ENCODE peak calls at places on chromosomes 7 and 10, in six cellular contexts. G is neuronal stem cell; M is body of pancreas; F is CD4-positive, CD25-positive, alpha-beta regulatory T cell; O is Jurkat, Clone E6-1; X is DND-41. D is an unnamed sample.

GRCh38 chr10:15585303-15585715 is 134.4 kb downstream of the ITGA8 start:
- DNase-seq in G (peak), M (peak), F (no peak), O (peak), X (peak), D (no peak)

GRCh38 chr10:100656479-100656878 is 88.9 kb upstream of the PAX2 start:
- DNase-seq in G (no peak), M (peak), F (no peak), O (no peak), X (no peak), D (no peak)

GRCh38 chr10:35898722-35899485 is 256.8 kb upstream of the FZD8 start:
- DNase-seq in G (no peak), M (no peak), F (no peak), O (no peak), X (no peak), D (no peak)

GRCh38 chr7:134605978-134606923 is 40.4 kb upstream of the BPGM start:
- DNase-seq in G (peak), M (peak), F (peak), O (peak), X (peak), D (peak)

GRCh38 chr7:44282601-44283171 is 42.7 kb downstream of the CAMK2B start:
- DNase-seq in G (no peak), M (peak), F (no peak), O (no peak), X (no peak), D (no peak)

GRCh38 chr7:13874783-13875182 is 114.7 kb downstream of the ETV1 start:
- DNase-seq in G (no peak), M (no peak), F (no peak), O (peak), X (peak), D (no peak)

GRCh38 chr7:51250517-51250916 is 66.1 kb downstream of the COBL start:
- DNase-seq in G (no peak), M (no peak), F (no peak), O (no peak), X (no peak), D (no peak)

GRCh38 chr7:47819054-47819920 is 129.0 kb downstream of the PKD1L1 start:
- DNase-seq in G (peak), M (peak), F (peak), O (peak), X (peak), D (no peak)

GRCh38 chr10:5293691-5294550 is 70.8 kb upstream of the UCN3 start:
- DNase-seq in G (peak), M (peak), F (peak), O (peak), X (peak), D (peak)

GRCh38 chr7:157900011-157900410 is 563.2 kb downstream of the DNAJB6 start:
- DNase-seq in G (no peak), M (peak), F (no peak), O (no peak), X (no peak), D (no peak)

GRCh38 chr7:157896774-157897555 is 560.2 kb downstream of the DNAJB6 start:
- DNase-seq in G (no peak), M (no peak), F (no peak), O (no peak), X (no peak), D (no peak)

GRCh38 chr7:157895520-157896375 is 558.9 kb downstream of the DNAJB6 start:
- DNase-seq in G (no peak), M (no peak), F (no peak), O (no peak), X (no peak), D (no peak)

GRCh38 chr7:157898802-157899201 is 562.0 kb downstream of the DNAJB6 start:
- DNase-seq in G (no peak), M (no peak), F (no peak), O (no peak), X (no peak), D (no peak)

DNA sequence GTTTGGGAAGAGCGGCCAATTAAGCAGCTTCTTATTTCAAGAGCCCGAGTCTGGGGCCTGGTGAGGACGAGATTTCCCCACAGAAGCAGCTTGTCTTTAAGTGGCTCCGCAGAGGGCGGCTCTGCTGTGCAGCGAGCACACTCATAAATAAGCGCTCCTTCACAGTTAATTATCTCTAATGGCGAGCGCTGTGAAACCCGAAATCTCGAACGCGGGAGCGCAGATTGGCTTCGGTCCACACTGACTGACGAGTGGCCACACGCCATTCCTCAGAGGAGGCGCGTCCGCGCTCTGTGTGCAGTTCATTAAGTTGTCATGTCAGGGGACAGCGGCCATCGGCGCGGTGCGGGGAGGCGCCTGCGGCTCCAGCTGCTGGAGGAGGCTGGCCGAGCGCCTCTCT is 560.9 kb downstream of the DNAJB6 start:
- DNase-seq in G (no peak), M (no peak), F (no peak), O (no peak), X (no peak), D (no peak)
- H3K4me3 ChIP-seq in G (no peak), M (no peak), F (no peak), O (no peak), X (no peak), D (no peak)

DNA sequence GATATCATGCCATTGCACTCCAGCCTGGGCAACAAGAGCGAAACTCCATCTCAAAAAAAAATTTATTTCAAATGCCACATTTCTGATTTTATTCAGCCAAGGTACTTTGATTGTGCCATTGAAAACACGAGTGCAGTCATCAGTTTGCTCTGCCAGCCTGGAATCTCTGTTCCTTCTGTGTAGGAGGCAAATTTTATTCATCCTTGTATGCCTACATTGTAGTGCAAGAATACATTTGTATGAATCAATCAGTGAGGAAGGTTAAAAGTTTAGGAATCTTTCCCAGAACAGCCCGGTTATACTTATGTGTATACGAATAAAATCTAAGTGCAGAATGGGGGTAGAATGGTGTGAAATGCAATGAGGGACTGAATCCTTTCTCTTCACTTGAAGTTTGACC is 886 bp upstream of the TET1 start:
- DNase-seq in G (no peak), M (no peak), F (no peak), O (no peak), X (no peak), D (no peak)
- H3K4me3 ChIP-seq in G (no peak), M (no peak), F (no peak), O (no peak), X (no peak), D (no peak)

DNA sequence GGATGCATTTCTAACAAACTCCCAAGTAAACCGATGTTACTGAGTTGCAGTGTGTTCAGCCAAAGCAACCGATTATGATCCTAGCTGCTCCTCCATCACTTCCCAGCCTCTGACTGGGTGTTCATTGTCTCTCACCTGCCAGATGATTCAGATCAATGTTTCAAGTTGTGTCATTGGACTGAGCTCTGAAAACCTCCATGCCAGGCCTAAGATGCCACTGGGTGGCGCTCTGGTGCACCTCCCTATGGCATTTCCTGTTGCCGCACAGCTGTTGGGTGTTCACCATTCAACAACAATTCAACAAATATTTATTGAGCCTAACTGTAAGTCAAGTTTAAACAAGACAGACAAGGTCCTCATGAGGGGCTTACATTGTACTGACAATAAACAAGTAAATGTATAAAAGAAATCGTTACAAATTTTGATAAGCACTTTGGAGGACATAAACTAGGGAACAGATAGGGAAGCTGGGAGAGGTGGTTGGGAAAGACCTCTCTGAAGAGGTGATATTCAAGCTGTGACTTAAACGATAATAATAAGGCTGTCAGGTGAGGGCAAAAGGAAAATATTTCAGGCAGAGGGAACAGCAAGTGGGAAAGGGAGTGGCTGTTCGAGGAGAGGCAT is 22.8 kb downstream of the RGR start:
- DNase-seq in G (peak), M (peak), F (peak), O (peak), X (peak), D (peak)
- H3K4me3 ChIP-seq in G (no peak), M (no peak), F (no peak), O (no peak), X (no peak), D (no peak)

GRCh38 chr10:73169320-73169719 is 1.4 kb downstream of the FAM149B1 start:
- DNase-seq in G (no peak), M (no peak), F (no peak), O (no peak), X (no peak), D (no peak)

GRCh38 chr10:73163096-73163495 is 4.7 kb downstream of the ECD start:
- DNase-seq in G (no peak), M (no peak), F (no peak), O (no peak), X (no peak), D (no peak)

GRCh38 chr10:73168486-73168844 is 546 bp downstream of the FAM149B1 start:
- DNase-seq in G (no peak), M (no peak), F (no peak), O (no peak), X (no peak), D (no peak)

GRCh38 chr10:73167557-73168485 is at the start of the genes ECD and FAM149B1:
- DNase-seq in G (peak), M (peak), F (peak), O (peak), X (peak), D (peak)

DNA sequence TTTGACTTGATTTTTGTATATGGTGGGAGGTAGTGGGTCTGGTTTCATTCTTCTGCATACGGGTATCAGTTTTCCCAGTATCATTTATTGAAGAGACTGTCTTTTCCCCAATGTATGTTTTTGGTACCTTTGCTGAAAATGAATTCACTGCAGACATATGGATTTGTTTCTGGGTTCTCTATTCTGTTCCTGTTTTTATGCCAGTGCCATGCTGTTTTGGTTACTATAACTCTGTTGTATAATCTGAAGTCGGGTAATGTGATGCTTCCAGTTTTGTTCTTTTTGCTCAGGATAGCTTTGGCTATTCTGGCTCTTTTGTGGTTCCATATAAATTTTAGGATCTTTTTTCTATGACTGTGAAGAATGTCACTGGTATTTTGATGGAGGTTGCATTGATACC is 836 bp downstream of the ECD start:
- DNase-seq in G (no peak), M (no peak), F (no peak), O (no peak), X (no peak), D (no peak)
- H3K4me3 ChIP-seq in G (no peak), M (peak), F (peak), O (peak), X (peak), D (peak)

GRCh38 chr7:116215550-116215949 is 5.2 kb downstream of the TES start:
- DNase-seq in G (no peak), M (no peak), F (no peak), O (no peak), X (no peak), D (no peak)

GRCh38 chr7:116211913-116212596 is 1.7 kb downstream of the TES start:
- DNase-seq in G (no peak), M (no peak), F (no peak), O (no peak), X (no peak), D (no peak)

GRCh38 chr7:116214921-116215320 is 4.6 kb downstream of the TES start:
- DNase-seq in G (no peak), M (no peak), F (no peak), O (no peak), X (no peak), D (no peak)

GRCh38 chr7:116212859-116213258 is 2.5 kb downstream of the TES start:
- DNase-seq in G (no peak), M (no peak), F (no peak), O (no peak), X (no peak), D (no peak)

DNA sequence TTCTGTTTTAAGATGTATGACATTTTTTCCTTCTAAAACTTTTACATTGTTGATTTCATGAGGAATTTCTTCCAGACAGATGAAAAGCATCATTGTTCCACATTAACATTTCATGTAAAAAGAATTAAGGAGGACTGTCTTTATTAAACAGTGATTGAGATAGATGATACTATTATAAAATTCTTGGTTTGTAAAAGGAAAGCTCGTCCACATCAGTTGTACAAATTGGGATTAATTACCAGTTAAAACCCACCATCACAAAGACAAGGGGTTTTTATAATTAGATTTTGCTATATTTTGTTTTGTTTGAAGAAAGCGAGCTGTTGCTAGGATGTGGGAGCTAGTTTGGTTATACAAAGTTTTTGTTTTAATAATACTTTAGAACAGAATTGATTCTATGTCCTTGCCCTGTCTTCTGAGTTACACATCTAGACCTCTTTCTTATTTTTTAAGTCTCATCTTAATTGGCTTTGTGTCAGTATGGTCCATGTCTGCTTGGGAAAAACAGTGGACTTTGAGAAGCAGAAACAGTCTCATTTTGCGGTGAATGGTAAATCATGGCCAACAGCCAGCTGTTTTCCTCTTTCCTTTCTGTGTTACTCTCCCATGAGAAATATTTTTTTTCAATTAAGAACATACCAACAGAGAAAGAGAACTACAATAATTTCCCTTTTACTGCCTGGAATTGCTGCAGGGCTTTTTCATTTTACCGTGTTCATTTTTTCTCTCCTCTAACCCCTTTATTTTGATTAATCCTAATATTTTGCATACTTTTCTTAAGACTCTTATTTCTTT is 3.2 kb downstream of the TES start:
- DNase-seq in G (no peak), M (no peak), F (no peak), O (no peak), X (no peak), D (no peak)
- H3K4me3 ChIP-seq in G (no peak), M (no peak), F (peak), O (no peak), X (no peak), D (peak)

GRCh38 chr7:64045301-64046040 is at the start of gene ZNF727:
- DNase-seq in G (no peak), M (peak), F (peak), O (no peak), X (peak), D (no peak)

DNA sequence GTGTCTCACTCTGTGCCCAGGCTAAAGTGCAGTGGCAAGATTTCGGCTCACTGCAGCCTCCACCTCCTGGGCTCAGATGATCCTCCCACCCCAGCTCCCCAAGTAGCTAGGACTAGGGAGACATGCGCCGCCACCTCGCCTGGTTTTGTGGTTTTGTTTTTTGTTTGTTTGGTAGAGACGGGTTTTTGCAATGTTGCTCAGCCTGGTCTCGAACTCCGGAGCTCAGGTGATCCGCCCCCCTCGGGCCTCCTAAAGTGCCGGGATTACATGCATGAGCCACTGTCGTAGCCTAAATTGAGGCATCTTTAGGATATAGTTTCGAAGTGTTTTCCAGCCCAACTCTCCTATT is 781 bp downstream of the ZNF727 start:
- DNase-seq in G (no peak), M (peak), F (no peak), O (no peak), X (peak), D (no peak)
- H3K4me3 ChIP-seq in G (no peak), M (peak), F (no peak), O (no peak), X (peak), D (no peak)

GRCh38 chr7:132226046-132226590 is 350.2 kb downstream of the PLXNA4 start:
- DNase-seq in G (no peak), M (no peak), F (no peak), O (no peak), X (no peak), D (no peak)
- H3K4me3 ChIP-seq in G (no peak), M (no peak), F (no peak), O (no peak), X (no peak), D (no peak)

GRCh38 chr10:71971769-71972555 is 7.8 kb downstream of the CHST3 start:
- DNase-seq in G (no peak), M (no peak), F (no peak), O (no peak), X (no peak), D (no peak)

GRCh38 chr10:71969929-71970328 is 5.7 kb downstream of the CHST3 start:
- DNase-seq in G (no peak), M (no peak), F (no peak), O (no peak), X (no peak), D (no peak)

GRCh38 chr10:71970331-71970730 is 6.1 kb downstream of the CHST3 start:
- DNase-seq in G (no peak), M (peak), F (no peak), O (peak), X (no peak), D (no peak)

GRCh38 chr10:71971311-71971731 is 7.1 kb downstream of the CHST3 start:
- DNase-seq in G (no peak), M (no peak), F (no peak), O (no peak), X (no peak), D (no peak)

DNA sequence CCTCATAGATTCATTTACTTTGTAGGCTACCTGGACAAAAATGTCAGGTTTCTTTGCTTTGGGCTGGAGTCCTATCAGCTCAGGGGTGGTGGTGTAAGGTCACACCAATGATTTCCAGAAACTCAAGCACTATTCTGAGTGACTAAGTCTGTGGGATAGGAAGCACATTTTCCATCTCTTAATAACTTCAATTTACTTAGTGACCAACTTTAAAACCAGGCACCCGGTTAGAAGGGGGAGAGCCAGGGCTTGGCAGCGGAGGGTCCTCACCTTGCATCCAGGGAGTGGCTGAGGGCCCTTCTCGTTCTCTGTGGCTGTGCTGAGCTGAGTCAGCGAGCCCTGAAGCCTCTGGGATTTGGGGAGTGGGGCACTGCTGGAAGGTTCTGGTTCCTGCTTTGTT is 6.7 kb downstream of the CHST3 start:
- DNase-seq in G (no peak), M (no peak), F (no peak), O (no peak), X (no peak), D (no peak)
- H3K4me3 ChIP-seq in G (no peak), M (no peak), F (no peak), O (no peak), X (no peak), D (no peak)

DNA sequence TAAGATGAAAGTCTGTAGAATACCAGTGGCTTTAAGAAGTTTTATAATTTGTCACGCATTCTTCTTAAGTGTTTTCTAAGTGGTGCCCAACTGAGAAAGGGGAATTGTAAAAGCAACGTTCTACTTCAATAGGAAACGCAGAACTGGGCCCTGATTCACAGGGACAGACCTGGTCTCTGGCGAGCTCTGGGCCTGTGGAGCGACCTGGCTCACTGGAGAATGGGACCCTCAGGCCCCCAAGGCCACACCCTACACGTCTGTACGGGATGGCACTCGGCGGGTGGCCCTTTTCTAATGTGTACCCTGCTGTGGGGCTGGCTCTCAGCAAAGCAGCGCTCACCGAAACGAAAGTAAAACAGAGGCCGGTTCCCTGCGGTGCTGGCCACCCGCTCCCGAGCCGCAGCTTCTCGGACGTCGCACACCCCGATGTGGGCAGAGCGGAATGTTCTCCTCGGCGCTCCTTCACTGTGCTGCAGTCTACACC is 205.0 kb downstream of the DIP2C start:
- DNase-seq in G (no peak), M (peak), F (peak), O (no peak), X (no peak), D (peak)
- H3K4me3 ChIP-seq in G (no peak), M (no peak), F (peak), O (peak), X (no peak), D (peak)

D was measured in naive thymus-derived CD4-positive, alpha-beta T cell.